ENCODE peak calls at places on chromosome 1, in four cellular contexts. D is GM13976; H is T-cell; C is stimulated activated CD4-positive, alpha-beta T cell treated with anti-CD3 and anti-CD28 coated beads, TNF-alpha, amount 100 ng/mL, for 4 hours. M is an unnamed sample.

GRCh38 chr1:71492298-71493041 is 411.6 kb upstream of the ZRANB2 start:
- DNase-seq in D (no peak), H (no peak), C (no peak), M (no peak)

GRCh38 chr1:44433209-44433608 is 28.2 kb downstream of the RNF220 start:
- DNase-seq in C (no peak), D (no peak), H (no peak), M (no peak)

GRCh38 chr1:236235116-236235515 is 46.6 kb downstream of the ERO1B start:
- DNase-seq in H (no peak), D (no peak), C (no peak), M (no peak)

GRCh38 chr1:18088077-18088594 is 19.5 kb upstream of the IGSF21 start:
- DNase-seq in D (no peak), C (no peak), H (no peak), M (no peak)

GRCh38 chr1:47411441-47411840 is 4.6 kb upstream of the FOXE3 start:
- DNase-seq in C (no peak), H (no peak), D (no peak), M (no peak)

GRCh38 chr1:71706030-71706671 is 576.2 kb downstream of the NEGR1 start:
- DNase-seq in C (no peak), H (no peak), D (no peak), M (no peak)

GRCh38 chr1:67338642-67339041 is 31.0 kb downstream of the IL12RB2 start:
- DNase-seq in H (no peak), D (no peak), C (no peak), M (no peak)

GRCh38 chr1:3226191-3226590 is 157.2 kb downstream of the PRDM16 start:
- DNase-seq in H (no peak), D (no peak), C (no peak), M (peak; percentile 52)

GRCh38 chr1:207820568-207821463 is 69.0 kb downstream of the CD46 start:
- DNase-seq in C (no peak), H (no peak), D (no peak), M (no peak)

GRCh38 chr1:200035956-200036615 is 8.6 kb downstream of the NR5A2 start:
- DNase-seq in H (no peak), C (no peak), D (peak; percentile 30), M (no peak)

GRCh38 chr1:225253784-225254183 is 174.1 kb downstream of the LBR start:
- DNase-seq in C (no peak), H (no peak), D (no peak), M (no peak)

GRCh38 chr1:78468511-78468910 is 22.3 kb upstream of the PTGFR start:
- DNase-seq in D (no peak), C (no peak), H (no peak), M (no peak)

GRCh38 chr1:53271446-53272090 is 33.2 kb upstream of the MAGOH start:
- DNase-seq in H (no peak), C (no peak), D (no peak), M (no peak)

GRCh38 chr1:225915538-225915991 is 8.5 kb downstream of the PYCR2 start:
- DNase-seq in C (no peak), D (no peak), H (no peak), M (no peak)

GRCh38 chr1:200837931-200838571 is 34.7 kb upstream of the GPR25 start:
- DNase-seq in D (peak; percentile 15), C (no peak), H (no peak), M (no peak)